ENCODE peak calls at places on chromosomes 16 and 17, in five cellular contexts. M is K562, S is H1, E is HCT116, P is GM12878. L is an unnamed sample.

GRCh38 chr17:60161598-60162330 is 12.0 kb downstream of the CA4 start:
- DNase-seq in M (peak), S (peak), E (no peak), P (no peak), L (no peak)

GRCh38 chr16:85137323-85138072 is 25.2 kb upstream of the CIBAR2 start:
- DNase-seq in M (peak), S (no peak), E (no peak), P (no peak), L (no peak)

GRCh38 chr16:19704321-19705130 is 13.5 kb downstream of the KNOP1 start:
- DNase-seq in M (no peak), S (no peak), E (no peak), P (no peak), L (no peak)

GRCh38 chr16:75189638-75190245 is 17.2 kb downstream of the CTRB2 start:
- DNase-seq in M (no peak), S (no peak), E (no peak), P (no peak), L (no peak)

GRCh38 chr17:4678448-4679026 is 25.4 kb downstream of the PELP1 start:
- DNase-seq in M (peak), S (no peak), E (peak), P (no peak), L (no peak)

GRCh38 chr17:5780476-5780875 is 196.2 kb upstream of the NLRP1 start:
- DNase-seq in M (peak), S (no peak), E (peak), P (no peak), L (no peak)

GRCh38 chr17:16933317-16934132 is 38.4 kb downstream of the TNFRSF13B start:
- DNase-seq in M (no peak), S (no peak), E (no peak), P (no peak), L (no peak)

GRCh38 chr17:17876959-17877547 is 40.3 kb upstream of the SREBF1 start:
- DNase-seq in M (no peak), S (no peak), E (no peak), P (no peak), L (no peak)

GRCh38 chr16:819336-819735 is 18.8 kb upstream of the GNG13 start:
- DNase-seq in M (no peak), S (no peak), E (no peak), P (no peak), L (no peak)

GRCh38 chr16:21185659-21186325 is 25.6 kb downstream of the ZP2 start:
- DNase-seq in M (no peak), S (no peak), E (no peak), P (no peak), L (no peak)

GRCh38 chr16:89811321-89811720 is 5.1 kb downstream of the FANCA start:
- DNase-seq in M (no peak), S (no peak), E (no peak), P (no peak), L (no peak)

GRCh38 chr17:64133546-64134215 is 3.7 kb upstream of the ERN1 start:
- DNase-seq in M (peak), S (no peak), E (peak), P (no peak), L (peak)

GRCh38 chr16:19330801-19331484 is 45.4 kb downstream of the CLEC19A start:
- DNase-seq in M (no peak), S (no peak), E (peak), P (no peak), L (no peak)

GRCh38 chr17:52027081-52027480 is 131.4 kb downstream of the CA10 start:
- DNase-seq in M (no peak), S (no peak), E (no peak), P (no peak), L (no peak)

GRCh38 chr17:27155866-27156265 is 138.0 kb upstream of the WSB1 start:
- DNase-seq in M (no peak), S (no peak), E (no peak), P (no peak), L (no peak)

GRCh38 chr17:79011451-79012147 is 2.0 kb upstream of the CANT1 start:
- DNase-seq in M (no peak), S (no peak), E (peak), P (no peak), L (no peak)

GRCh38 chr17:9101356-9101755 is 80.0 kb downstream of the NTN1 start:
- DNase-seq in M (no peak), S (no peak), E (no peak), P (no peak), L (no peak)
- TF ChIP-seq ZNF274 in M (no peak), S (no peak), E (no peak), P (no peak), L (no peak)

GRCh38 chr16:50366126-50366525 is 2.7 kb downstream of the BRD7 start:
- DNase-seq in M (no peak), S (no peak), E (no peak), P (no peak), L (no peak)

GRCh38 chr16:50360779-50361178 is 8.0 kb downstream of the BRD7 start:
- DNase-seq in M (no peak), S (no peak), E (no peak), P (no peak), L (no peak)

GRCh38 chr16:50359626-50360025 is 9.2 kb downstream of the BRD7 start:
- DNase-seq in M (no peak), S (no peak), E (no peak), P (no peak), L (no peak)

GRCh38 chr16:50360033-50360778 is 8.6 kb downstream of the BRD7 start:
- DNase-seq in M (no peak), S (no peak), E (no peak), P (no peak), L (no peak)

GRCh38 chr16:50363656-50364055 is 5.1 kb downstream of the BRD7 start:
- DNase-seq in M (no peak), S (no peak), E (no peak), P (no peak), L (no peak)
- TF ChIP-seq YY1 in M (no peak), S (no peak), E (no peak), P (no peak), L (no peak)

DNA sequence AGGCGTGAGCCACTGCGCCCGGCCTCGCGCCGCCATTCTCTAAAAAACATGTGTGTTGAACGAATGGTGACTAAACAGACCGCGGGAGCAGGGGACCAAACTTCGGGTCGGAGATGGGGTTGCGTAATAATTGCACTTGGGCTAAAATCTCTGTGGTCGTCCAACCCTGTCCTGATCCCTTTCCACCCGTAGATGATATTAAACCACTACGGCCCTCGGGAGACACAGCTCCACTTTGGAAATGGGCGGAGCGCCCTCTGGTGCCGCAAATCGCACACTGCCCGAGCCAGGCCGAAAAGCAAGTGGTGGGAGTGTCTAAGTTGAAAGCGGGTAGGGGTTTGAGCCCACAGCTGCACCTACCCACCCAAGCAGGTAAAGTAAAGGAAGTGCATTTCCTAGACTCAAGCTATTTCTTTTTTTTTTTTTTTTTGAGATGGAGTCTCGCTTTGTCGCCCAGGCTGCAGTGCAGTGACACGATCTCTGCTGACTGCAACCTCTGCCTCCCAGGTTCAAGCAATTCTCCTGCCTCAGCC is 17.0 kb downstream of the CAVIN1 start:
- DNase-seq in M (peak), S (peak), E (no peak), P (no peak), L (no peak)
- TF ChIP-seq ZNF274 in M (no peak), S (no peak), E (no peak), P (no peak), L (no peak)

DNA sequence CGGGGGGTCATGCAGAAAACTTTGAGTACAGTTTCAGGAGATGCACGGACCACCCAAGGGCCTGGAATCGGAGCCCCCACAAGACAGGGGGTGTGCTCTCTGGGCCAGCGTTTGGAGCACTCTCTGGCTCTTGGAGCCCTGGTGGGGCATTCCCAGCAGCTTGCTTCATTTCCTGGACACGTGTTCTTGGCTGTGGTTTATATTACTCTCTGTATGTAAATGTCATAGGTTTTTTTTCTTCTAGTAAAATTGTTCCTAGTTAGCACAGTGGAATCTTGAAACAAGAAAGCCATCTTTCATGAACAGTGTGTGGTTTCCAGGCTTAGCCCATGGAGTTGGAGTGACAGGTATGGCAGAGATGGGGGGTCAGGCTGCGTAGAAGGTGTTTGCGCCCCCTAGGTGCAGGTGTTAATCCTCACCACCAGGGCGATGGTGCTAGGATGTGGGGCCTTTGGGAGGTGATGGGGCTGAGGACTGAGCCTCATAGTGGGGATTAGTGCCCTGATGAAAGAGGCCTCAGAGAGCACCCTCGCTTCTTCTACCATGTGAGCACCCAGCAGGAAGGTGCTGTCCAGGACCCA is 79.8 kb downstream of the JPH3 start:
- DNase-seq in M (peak), S (peak), E (peak), P (no peak), L (peak)
- TF ChIP-seq YY1 in M (no peak), S (peak), E (peak), P (no peak), L (no peak)

GRCh38 chr17:29567362-29568330 is 809 bp upstream of the ABHD15 start:
- DNase-seq in M (peak), S (peak), E (peak), P (no peak), L (no peak)

GRCh38 chr17:29565643-29566472 is 979 bp downstream of the ABHD15 start:
- DNase-seq in M (no peak), S (no peak), E (peak), P (no peak), L (no peak)

GRCh38 chr17:29569245-29569950 is 897 bp downstream of the TP53I13 start:
- DNase-seq in M (no peak), S (no peak), E (no peak), P (no peak), L (no peak)

GRCh38 chr17:29568331-29569244 is at the start of gene TP53I13:
- DNase-seq in M (peak), S (peak), E (peak), P (no peak), L (no peak)

GRCh38 chr17:29566473-29567361 is at the start of gene ABHD15:
- DNase-seq in M (no peak), S (peak), E (peak), P (no peak), L (no peak)
- TF ChIP-seq ZNF274 in M (no peak), S (no peak), E (no peak), P (no peak), L (no peak)

GRCh38 chr17:80116276-80116922 is 15.0 kb downstream of the GAA start:
- DNase-seq in M (no peak), S (no peak), E (no peak), P (no peak), L (no peak)
- TF ChIP-seq YY1 in M (no peak), S (no peak), E (no peak), P (no peak), L (no peak)

GRCh38 chr17:42779942-42780815 is at the start of gene WNK4:
- DNase-seq in M (peak), S (peak), E (no peak), P (no peak), L (no peak)

GRCh38 chr17:42780816-42781638 is 617 bp downstream of the WNK4 start:
- DNase-seq in M (no peak), S (no peak), E (no peak), P (no peak), L (no peak)

GRCh38 chr17:42782402-42783061 is 2.1 kb downstream of the WNK4 start:
- DNase-seq in M (no peak), S (no peak), E (no peak), P (no peak), L (no peak)

GRCh38 chr17:42783062-42783777 is 2.8 kb downstream of the WNK4 start:
- DNase-seq in M (no peak), S (no peak), E (no peak), P (no peak), L (no peak)

DNA sequence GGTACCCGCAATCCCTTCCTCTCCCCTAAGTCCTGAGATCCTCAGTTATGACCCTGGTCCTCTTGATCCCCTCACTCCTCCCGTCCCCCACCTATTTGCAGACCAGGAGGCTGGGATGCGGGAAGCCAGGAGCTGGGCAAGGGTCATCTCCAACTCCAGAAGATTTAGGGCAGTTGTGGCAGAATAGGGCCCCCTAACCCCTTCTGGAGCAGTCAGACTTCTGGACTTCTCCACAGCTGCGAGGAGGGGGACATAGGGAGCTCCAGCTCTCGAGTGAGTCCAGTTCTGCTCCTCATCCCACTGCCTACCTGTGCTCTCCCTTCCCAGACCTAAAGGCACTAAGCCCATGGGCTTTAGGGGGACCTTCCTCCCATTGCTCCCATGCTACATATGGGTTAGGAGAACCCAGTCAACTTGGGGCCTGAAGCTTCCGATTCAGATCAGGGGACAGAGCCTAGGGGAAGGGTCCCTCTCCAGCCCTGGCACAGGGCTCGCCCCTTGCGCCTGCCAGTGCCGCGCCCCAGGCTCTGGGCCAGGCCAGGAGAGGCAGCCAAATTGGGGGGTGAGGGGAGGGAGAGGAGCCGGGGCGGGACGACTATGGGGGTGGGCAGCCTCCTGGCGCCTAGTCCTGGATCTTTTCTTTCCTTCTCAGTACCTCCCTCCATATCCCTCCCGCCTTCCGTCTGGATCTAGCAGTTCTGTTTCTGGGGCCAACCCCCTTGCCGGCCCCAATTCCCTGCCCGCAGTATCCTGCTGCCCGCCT is 1.4 kb downstream of the WNK4 start:
- DNase-seq in M (no peak), S (no peak), E (no peak), P (no peak), L (no peak)
- TF ChIP-seq ZNF274 in M (no peak), S (no peak), E (no peak), P (no peak), L (no peak)